ENCODE peak calls at places on chromosomes 16 and 17, in four cellular contexts. R, B, K and G are unnamed samples.

GRCh38 chr16:85301171-85301690 is 189.0 kb upstream of the CIBAR2 start:
- DNase-seq in R (peak), B (no peak), K (no peak), G (no peak)

GRCh38 chr16:27759301-27759871 is 209.4 kb downstream of the KATNIP start:
- DNase-seq in R (no peak), B (no peak), K (no peak), G (no peak)

GRCh38 chr17:16915752-16916556 is 56.0 kb downstream of the TNFRSF13B start:
- DNase-seq in R (peak), B (peak), K (peak), G (peak)

GRCh38 chr17:67718325-67718941 is 697 bp downstream of the NOL11 start:
- DNase-seq in R (no peak), B (peak), K (no peak), G (peak)

GRCh38 chr16:67457611-67458010 is 23.3 kb downstream of the ATP6V0D1 start:
- DNase-seq in R (no peak), B (no peak), K (no peak), G (no peak)

GRCh38 chr17:58200024-58200633 is 7.6 kb downstream of the EPX start:
- DNase-seq in R (peak), B (peak), K (peak), G (peak)

GRCh38 chr17:57898487-57899311 is 48.9 kb upstream of the MRPS23 start:
- DNase-seq in R (peak), B (peak), K (peak), G (peak)

GRCh38 chr16:61862221-61862620 is 174.0 kb downstream of the CDH8 start:
- DNase-seq in R (no peak), B (no peak), K (no peak), G (no peak)

GRCh38 chr17:2797632-2798031 is 1.4 kb downstream of the RAP1GAP2 start:
- DNase-seq in R (no peak), B (no peak), K (no peak), G (no peak)

GRCh38 chr16:10613771-10614485 is 33.5 kb upstream of the EMP2 start:
- DNase-seq in R (no peak), B (no peak), K (no peak), G (no peak)